ENCODE peak calls at places on chromosomes 6 and 20, in four cellular contexts. N is aorta, X is left lung, R is GM23248. M is an unnamed sample.

GRCh38 chr6:136989591-136990578 is 54.9 kb downstream of the IL20RA start:
- DNase-seq in X (peak; percentile 80), N (no peak), R (peak; percentile 28), M (peak; percentile 53)

GRCh38 chr20:58169441-58169840 is 59.0 kb downstream of the ANKRD60 start:
- DNase-seq in X (no peak), R (peak; percentile 78), N (peak; percentile 9), M (no peak)

GRCh38 chr20:63542031-63542559 is 4.9 kb upstream of the PTK6 start:
- DNase-seq in N (no peak), X (no peak), R (no peak), M (no peak)

GRCh38 chr20:21920231-21920630 is 214.8 kb downstream of the PAX1 start:
- DNase-seq in N (no peak), R (no peak), X (no peak), M (no peak)

GRCh38 chr6:146788115-146788514 is 189.3 kb downstream of the ADGB start:
- DNase-seq in R (peak; percentile 50), N (no peak), X (no peak), M (no peak)

GRCh38 chr20:24648481-24648880 is 179.1 kb downstream of the SYNDIG1 start:
- DNase-seq in N (no peak), R (peak; percentile 42), X (no peak), M (no peak)

GRCh38 chr6:37048851-37049734 is 43.6 kb downstream of the FGD2 start:
- DNase-seq in N (no peak), R (peak; percentile 84), X (no peak), M (no peak)

GRCh38 chr6:18457065-18457817 is 70.1 kb downstream of the RNF144B start:
- DNase-seq in N (no peak), X (no peak), R (no peak), M (no peak)

GRCh38 chr20:1838479-1839279 is 56.5 kb upstream of the SIRPA start:
- DNase-seq in R (no peak), N (no peak), X (no peak), M (no peak)
- H3K4me1 ChIP-seq in R (peaks cover 26% of the 10 kb centered on the region), N (no peaks in the 10 kb centered on the region), X (no peaks in the 10 kb centered on the region), M (peaks cover 10% of the 10 kb centered on the region)

GRCh38 chr6:135972586-135972985 is 121.1 kb downstream of the PDE7B start:
- DNase-seq in R (no peak), N (no peak), X (no peak), M (no peak)
- H3K4me3 ChIP-seq in R (no peak overlapping the region), N (no peak overlapping the region), X (no peak overlapping the region), M (no peak overlapping the region)

GRCh38 chr20:56676001-56676400 is 46.9 kb downstream of the TFAP2C start:
- DNase-seq in N (no peak), R (no peak), X (no peak), M (no peak)

GRCh38 chr20:56676679-56677078 is 47.6 kb downstream of the TFAP2C start:
- DNase-seq in N (no peak), R (no peak), X (no peak), M (no peak)
- H3K4me1 ChIP-seq in N (no peaks in the 10 kb centered on the region), R (no peaks in the 10 kb centered on the region), X (no peaks in the 10 kb centered on the region), M (no peaks in the 10 kb centered on the region)

GRCh38 chr6:101266063-101266462 is 127.4 kb upstream of the GRIK2 start:
- DNase-seq in N (no peak), X (no peak), R (no peak), M (no peak)

DNA sequence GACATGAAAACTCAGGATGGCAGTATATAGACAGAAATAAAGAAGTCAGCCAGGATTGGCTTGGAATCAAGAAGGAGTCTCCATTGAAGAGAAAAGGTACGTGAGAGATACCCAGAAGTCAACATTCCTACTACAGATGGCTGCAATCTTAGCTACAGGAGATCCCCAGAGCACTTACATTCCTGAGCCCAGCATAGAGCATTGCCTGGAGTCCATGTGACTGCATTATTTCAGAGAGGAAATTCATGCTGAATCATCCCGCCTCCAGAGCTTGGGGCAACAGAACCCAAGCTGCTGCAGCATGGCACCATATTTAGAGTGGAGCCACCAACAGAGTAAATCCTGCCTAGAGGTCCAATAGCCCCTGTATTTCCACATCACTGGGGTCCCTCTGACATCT is 125.0 kb upstream of the GRIK2 start:
- DNase-seq in R (peak; percentile 17), X (no peak), N (no peak), M (no peak)
- H3K4me3 ChIP-seq in R (no peak overlapping the region), X (no peak overlapping the region), N (no peak overlapping the region), M (no peak overlapping the region)

GRCh38 chr6:158813032-158813431 is 6.1 kb downstream of the EZR start:
- DNase-seq in R (no peak), N (no peak), X (no peak), M (no peak)
- H3K4me1 ChIP-seq in R (peaks cover 28% of the 10 kb centered on the region), N (no peaks in the 10 kb centered on the region), X (peaks cover 41% of the 10 kb centered on the region), M (peaks cover 74% of the 10 kb centered on the region)

GRCh38 chr20:45487231-45487635 is 17.7 kb downstream of the WFDC2 start:
- DNase-seq in N (no peak), R (no peak), X (peak; percentile 81), M (peak; percentile 43)
- H3K4me3 ChIP-seq in N (no peak overlapping the region), R (no peak overlapping the region), X (no peak overlapping the region), M (no peak overlapping the region)

GRCh38 chr20:41615671-41616070 is 2.5 kb downstream of the CHD6 start:
- DNase-seq in R (no peak), X (no peak), N (no peak), M (no peak)
- H3K4me1 ChIP-seq in R (peaks cover 19% of the 10 kb centered on the region), X (peaks cover 10% of the 10 kb centered on the region), N (peaks cover 15% of the 10 kb centered on the region), M (peaks cover 26% of the 10 kb centered on the region)

GRCh38 chr6:25130518-25130917 is 148.7 kb upstream of the CARMIL1 start:
- DNase-seq in X (no peak), N (no peak), R (no peak), M (no peak)
- H3K4me3 ChIP-seq in X (no peak overlapping the region), N (no peak overlapping the region), R (no peak overlapping the region), M (no peak overlapping the region)

M was measured in Caco-2.